ENCODE peak calls at places on chromosome 1, in six cellular contexts. X, W, V, N, L and J are unnamed samples. For H3K4me1, the result is how much of the 10 kb centered on the place peaks cover.

GRCh38 chr1:211520641-211521040 is 28.7 kb upstream of the RD3 start:
- DNase-seq in W (peak), X (no peak), L (no peak), N (no peak), V (no peak), J (no peak)

GRCh38 chr1:40036574-40036973 is 4.0 kb upstream of the CAP1 start:
- DNase-seq in N (peak), V (no peak), X (peak), W (peak), L (peak), J (no peak)

GRCh38 chr1:168135116-168135981 is 1.4 kb downstream of the GPR161 start:
- DNase-seq in L (no peak), W (peak), V (no peak), X (no peak), N (peak), J (no peak)

GRCh38 chr1:176745945-176746344 is 283.0 kb downstream of the PAPPA2 start:
- DNase-seq in N (no peak), W (no peak), X (no peak), L (no peak), V (no peak), J (no peak)

GRCh38 chr1:30912913-30913652 is 4.5 kb upstream of the SDC3 start:
- DNase-seq in L (peak), N (peak), X (peak), W (no peak), V (no peak), J (no peak)

GRCh38 chr1:67801903-67802302 is 31.4 kb downstream of the GNG12 start:
- DNase-seq in L (no peak), X (no peak), V (no peak), W (no peak), N (no peak), J (no peak)

GRCh38 chr1:19859876-19860275 is 22.3 kb upstream of the OTUD3 start:
- DNase-seq in N (no peak), X (no peak), V (no peak), W (no peak), L (no peak), J (no peak)

GRCh38 chr1:50077273-50077672 is 31.4 kb upstream of the ELAVL4 start:
- DNase-seq in X (no peak), V (no peak), N (no peak), W (no peak), L (no peak), J (no peak)

GRCh38 chr1:93576346-93576745 is 105.3 kb downstream of the BCAR3 start:
- DNase-seq in N (peak), X (no peak), W (no peak), L (no peak), V (no peak), J (no peak)

GRCh38 chr1:116167625-116168276 is 56.6 kb downstream of the MAB21L3 start:
- DNase-seq in W (peak), V (no peak), L (peak), N (no peak), X (peak), J (no peak)

GRCh38 chr1:37989381-37989930 is 366 bp downstream of the SF3A3 start:
- DNase-seq in N (peak), L (no peak), W (no peak), X (peak), V (no peak), J (no peak)

GRCh38 chr1:156122519-156123355 is 8.2 kb downstream of the LMNA start:
- DNase-seq in V (peak), N (no peak), W (peak), L (peak), X (peak), J (peak)

GRCh38 chr1:226660410-226661182 is 78.5 kb downstream of the ITPKB start:
- DNase-seq in N (no peak), W (peak), L (no peak), X (no peak), V (no peak), J (no peak)
- H3K4me1 ChIP-seq in N (under half), W (half or more), L (half or more), X (half or more), V (under half), J (half or more)

GRCh38 chr1:245051349-245052221 is 103.2 kb upstream of the KIF26B start:
- DNase-seq in X (no peak), L (peak), V (no peak), N (no peak), W (no peak), J (no peak)
- TF ChIP-seq POLR2AphosphoS5 in X (no peak), L (no peak), V (no peak), N (no peak), W (no peak), J (no peak)

GRCh38 chr1:25062621-25063255 is 132.7 kb upstream of the RUNX3 start:
- DNase-seq in L (no peak), W (no peak), X (no peak), V (no peak), N (no peak), J (no peak)
- H3K4me1 ChIP-seq in L (under half), W (under half), X (under half), V (under half), N (under half), J (under half)

GRCh38 chr1:192575499-192576189 is at the start of gene RGS1:
- DNase-seq in V (no peak), W (no peak), X (peak), L (peak), N (no peak), J (no peak)
- TF ChIP-seq POLR2AphosphoS5 in V (no peak), W (no peak), X (peak), L (peak), N (no peak), J (peak)

GRCh38 chr1:119633575-119634325 is 14.3 kb downstream of the ZNF697 start:
- DNase-seq in W (peak), V (no peak), L (no peak), X (no peak), N (no peak), J (no peak)

GRCh38 chr1:119632836-119633235 is 15.2 kb downstream of the ZNF697 start:
- DNase-seq in X (no peak), V (no peak), W (peak), N (no peak), L (no peak), J (no peak)

GRCh38 chr1:119631433-119632102 is 16.5 kb downstream of the ZNF697 start:
- DNase-seq in V (no peak), N (peak), L (peak), W (peak), X (peak), J (peak)

GRCh38 chr1:119632103-119632490 is 16.0 kb downstream of the ZNF697 start:
- DNase-seq in W (no peak), L (no peak), V (no peak), X (no peak), N (no peak), J (no peak)

GRCh38 chr1:119631086-119631432 is 17.0 kb downstream of the ZNF697 start:
- DNase-seq in V (no peak), X (no peak), L (no peak), N (no peak), W (no peak), J (no peak)
- H3K4me1 ChIP-seq in V (under half), X (under half), L (half or more), N (under half), W (half or more), J (under half)

DNA sequence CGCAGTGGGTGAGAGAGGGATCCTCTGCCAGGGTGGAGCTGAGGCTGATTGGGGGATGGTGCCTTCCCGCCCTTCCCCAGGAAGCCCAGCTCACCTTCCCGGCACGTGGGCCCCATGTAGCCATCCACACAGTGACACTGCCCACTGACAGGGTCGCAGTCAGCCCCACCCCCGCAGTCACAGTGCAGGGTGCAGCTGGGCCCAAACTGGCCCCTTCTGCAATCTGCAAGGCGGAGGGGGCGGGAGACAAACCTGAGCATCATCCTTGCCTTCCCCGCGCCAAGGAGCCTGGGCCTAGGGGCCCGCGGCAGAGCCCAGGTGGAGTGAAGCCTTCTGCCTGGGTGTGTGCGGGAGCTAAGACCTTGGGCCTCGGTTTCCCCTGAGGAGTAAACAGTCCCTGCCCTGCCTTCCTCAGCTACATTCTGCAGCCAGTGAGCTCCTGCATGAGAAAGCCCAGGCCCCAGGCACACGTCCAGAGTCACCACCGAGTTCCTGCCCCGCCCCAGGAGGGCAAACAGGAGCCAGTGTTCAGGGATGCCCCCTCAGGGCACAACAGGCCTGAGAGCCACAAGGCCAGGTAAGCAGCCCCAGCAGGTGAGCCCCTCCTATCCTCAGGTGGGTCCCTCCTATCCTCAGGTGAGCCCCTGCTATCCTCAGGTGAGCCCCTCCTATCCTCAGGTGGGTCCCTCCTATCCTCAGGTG is 38.2 kb downstream of the ARHGEF16 start:
- DNase-seq in X (no peak), N (no peak), V (no peak), L (peak), W (no peak), J (no peak)
- TF ChIP-seq POLR2AphosphoS5 in X (no peak), N (no peak), V (no peak), L (no peak), W (no peak), J (no peak)